ENCODE peak calls at places on chromosomes 13 and 19, in seven cellular contexts. F is tibial artery; H is mesenchymal stem cell; K is keratinocyte; L is substantia nigra; Q is CD4-positive, alpha-beta T cell; U is neural progenitor cell. I is an unnamed sample.

GRCh38 chr19:49792829-49793560 is 20.1 kb downstream of the FUZ start:
- DNase-seq in U (no peak), H (no peak), F (peak), Q (no peak), L (no peak), K (no peak), I (no peak)

GRCh38 chr19:19485161-19485997 is 30.0 kb downstream of the TSSK6 start:
- DNase-seq in U (no peak), L (no peak), K (no peak), Q (no peak), F (no peak), H (peak), I (no peak)

GRCh38 chr19:38173324-38174041 is 50.5 kb downstream of the DPF1 start:
- DNase-seq in Q (no peak), F (peak), K (peak), L (peak), H (no peak), U (no peak), I (peak)

GRCh38 chr19:30226464-30227070 is 145.6 kb upstream of the ZNF536 start:
- DNase-seq in H (no peak), Q (no peak), U (peak), L (no peak), F (no peak), K (no peak), I (no peak)

GRCh38 chr13:105796081-105796480 is 739.4 kb downstream of the EFNB2 start:
- DNase-seq in L (no peak), F (no peak), H (no peak), K (no peak), Q (no peak), U (no peak), I (no peak)

GRCh38 chr13:92769064-92769463 is 457.5 kb upstream of the GPC6 start:
- DNase-seq in H (peak), U (no peak), L (no peak), F (no peak), Q (no peak), K (no peak), I (no peak)

GRCh38 chr19:15022752-15023151 is 26.5 kb upstream of the CASP14 start:
- DNase-seq in Q (no peak), U (no peak), H (no peak), K (no peak), F (no peak), L (no peak), I (no peak)

GRCh38 chr13:110528371-110528770 is 33.2 kb downstream of the RAB20 start:
- DNase-seq in Q (no peak), K (no peak), F (peak), L (no peak), H (peak), U (no peak), I (no peak)

GRCh38 chr13:97434417-97435296 is 688 bp downstream of the RAP2A start:
- DNase-seq in H (peak), L (no peak), U (no peak), Q (peak), F (peak), K (no peak), I (no peak)

GRCh38 chr13:49530452-49530851 is 34.7 kb downstream of the PHF11 start:
- DNase-seq in H (no peak), K (no peak), Q (no peak), U (no peak), L (no peak), F (no peak), I (no peak)

GRCh38 chr19:1862424-1863307 is 713 bp downstream of the KLF16 start:
- DNase-seq in H (no peak), U (peak), K (no peak), L (no peak), Q (peak), F (no peak), I (no peak)

GRCh38 chr13:100544866-100545683 is 43.5 kb downstream of the GGACT start:
- DNase-seq in L (no peak), U (no peak), F (peak), H (no peak), Q (no peak), K (no peak), I (no peak)
- H3K27ac ChIP-seq in L (no peak), U (no peak), F (no peak), H (peak), Q (no peak), K (no peak), I (no peak)

DNA sequence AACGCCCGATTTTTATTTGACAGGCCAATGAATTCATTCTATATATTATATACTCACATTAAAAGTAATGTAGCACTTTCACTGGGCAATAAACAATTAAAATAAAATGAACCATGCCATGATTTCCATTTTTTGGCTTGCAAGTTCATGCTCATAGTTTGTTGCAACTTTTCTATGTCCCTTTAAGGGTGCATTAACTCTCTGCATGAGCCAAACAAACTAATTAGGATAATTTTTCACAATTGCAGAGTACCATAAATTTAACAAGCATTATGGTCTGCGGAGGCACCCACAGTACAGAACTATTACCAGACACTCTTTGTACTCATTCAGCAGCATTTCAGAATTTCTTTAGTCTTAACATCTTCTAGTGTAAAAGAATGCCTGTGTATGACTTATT is 1.4 kb downstream of the LHFPL6 start:
- DNase-seq in Q (no peak), L (no peak), H (no peak), K (no peak), F (no peak), U (no peak), I (no peak)
- H3K27ac ChIP-seq in Q (no peak), L (no peak), H (no peak), K (no peak), F (peak), U (no peak), I (no peak)

GRCh38 chr19:18286973-18287635 is 5.7 kb upstream of the JUND start:
- DNase-seq in H (no peak), F (no peak), Q (no peak), K (no peak), L (no peak), U (peak), I (no peak)
- H3K27ac ChIP-seq in H (peak), F (peak), Q (no peak), K (no peak), L (no peak), U (no peak), I (no peak)

GRCh38 chr19:4606181-4606580 is 33.1 kb upstream of the TNFAIP8L1 start:
- DNase-seq in Q (no peak), U (no peak), F (no peak), L (no peak), K (no peak), H (no peak), I (no peak)

GRCh38 chr19:4606921-4607678 is 32.2 kb upstream of the TNFAIP8L1 start:
- DNase-seq in F (no peak), H (peak), Q (no peak), K (no peak), L (no peak), U (peak), I (no peak)

GRCh38 chr19:4602173-4602788 is 37.0 kb upstream of the TNFAIP8L1 start:
- DNase-seq in L (no peak), K (no peak), U (no peak), H (no peak), F (no peak), Q (no peak), I (no peak)

GRCh38 chr19:4602915-4603314 is 36.4 kb upstream of the TNFAIP8L1 start:
- DNase-seq in Q (no peak), K (no peak), U (no peak), L (no peak), H (no peak), F (no peak), I (no peak)

GRCh38 chr19:4604912-4605311 is 34.4 kb upstream of the TNFAIP8L1 start:
- DNase-seq in K (no peak), U (no peak), Q (no peak), F (no peak), L (no peak), H (no peak), I (no peak)
- H3K27ac ChIP-seq in K (no peak), U (no peak), Q (no peak), F (no peak), L (no peak), H (no peak), I (no peak)

GRCh38 chr19:35144600-35145436 is 1.8 kb downstream of the FXYD7 start:
- DNase-seq in F (no peak), Q (no peak), L (no peak), H (no peak), U (peak), K (peak), I (no peak)
- H3K27ac ChIP-seq in F (no peak), Q (no peak), L (no peak), H (no peak), U (no peak), K (no peak), I (no peak)

GRCh38 chr19:3443840-3444694 is 36.3 kb downstream of the SMIM24 start:
- DNase-seq in K (no peak), Q (no peak), H (peak), F (no peak), U (peak), L (no peak), I (no peak)
- H3K27ac ChIP-seq in K (no peak), Q (no peak), H (no peak), F (peak), U (peak), L (peak), I (no peak)

I was measured in epithelial cell of prostate.